ENCODE peak calls at places on chromosomes 6 and 20, in six cellular contexts. One of them, this sample, is unnamed.

GRCh38 chr6:86508230-86508629 is 429.1 kb upstream of the HTR1E start:
- DNase-seq in nucleus accumbens: no peak
- DNase-seq in osteoblast: no peak
- DNase-seq in amygdala: no peak
- DNase-seq in mucosa of descending colon: no peak
- DNase-seq in activated CD8-positive, alpha-beta memory T cell treated with anti-CD3 and anti-CD28 coated beads for 48 hours: no peak
- DNase-seq in this sample: no peak

GRCh38 chr6:43698584-43699349 is 11.2 kb upstream of the MRPS18A start:
- DNase-seq in osteoblast: peak; percentile 87
- DNase-seq in activated CD8-positive, alpha-beta memory T cell treated with anti-CD3 and anti-CD28 coated beads for 48 hours: no peak
- DNase-seq in mucosa of descending colon: peak; percentile 59
- DNase-seq in amygdala: no peak
- DNase-seq in nucleus accumbens: no peak
- DNase-seq in this sample: no peak

GRCh38 chr6:40957616-40958492 is 81.2 kb downstream of the UNC5CL start:
- DNase-seq in osteoblast: peak; percentile 84
- DNase-seq in mucosa of descending colon: no peak
- DNase-seq in activated CD8-positive, alpha-beta memory T cell treated with anti-CD3 and anti-CD28 coated beads for 48 hours: no peak
- DNase-seq in nucleus accumbens: no peak
- DNase-seq in amygdala: no peak
- DNase-seq in this sample: no peak

GRCh38 chr6:139983555-139984276 is 609.3 kb upstream of the CITED2 start:
- DNase-seq in mucosa of descending colon: no peak
- DNase-seq in nucleus accumbens: no peak
- DNase-seq in osteoblast: no peak
- DNase-seq in amygdala: no peak
- DNase-seq in activated CD8-positive, alpha-beta memory T cell treated with anti-CD3 and anti-CD28 coated beads for 48 hours: no peak
- DNase-seq in this sample: no peak

GRCh38 chr20:23200914-23201313 is 114.8 kb upstream of the CD93 start:
- DNase-seq in activated CD8-positive, alpha-beta memory T cell treated with anti-CD3 and anti-CD28 coated beads for 48 hours: no peak
- DNase-seq in mucosa of descending colon: peak; percentile 59
- DNase-seq in osteoblast: peak; percentile 74
- DNase-seq in amygdala: no peak
- DNase-seq in nucleus accumbens: no peak
- DNase-seq in this sample: no peak

GRCh38 chr6:130906736-130907381 is 79.7 kb downstream of the SMLR1 start:
- DNase-seq in osteoblast: peak; percentile 86
- DNase-seq in mucosa of descending colon: no peak
- DNase-seq in activated CD8-positive, alpha-beta memory T cell treated with anti-CD3 and anti-CD28 coated beads for 48 hours: no peak
- DNase-seq in amygdala: no peak
- DNase-seq in nucleus accumbens: no peak
- DNase-seq in this sample: no peak

GRCh38 chr20:31543966-31544598 is 29.8 kb downstream of the HM13 start:
- DNase-seq in mucosa of descending colon: no peak
- DNase-seq in activated CD8-positive, alpha-beta memory T cell treated with anti-CD3 and anti-CD28 coated beads for 48 hours: no peak
- DNase-seq in osteoblast: peak; percentile 95
- DNase-seq in amygdala: no peak
- DNase-seq in nucleus accumbens: no peak
- DNase-seq in this sample: no peak

GRCh38 chr20:15604406-15604805 is 968.8 kb downstream of the KIF16B start:
- DNase-seq in mucosa of descending colon: no peak
- DNase-seq in amygdala: no peak
- DNase-seq in nucleus accumbens: no peak
- DNase-seq in activated CD8-positive, alpha-beta memory T cell treated with anti-CD3 and anti-CD28 coated beads for 48 hours: no peak
- DNase-seq in osteoblast: peak; percentile 26
- DNase-seq in this sample: no peak

GRCh38 chr6:160036790-160037206 is 67.9 kb downstream of the IGF2R start:
- DNase-seq in osteoblast: peak; percentile 89
- DNase-seq in amygdala: no peak
- DNase-seq in mucosa of descending colon: no peak
- DNase-seq in nucleus accumbens: no peak
- DNase-seq in activated CD8-positive, alpha-beta memory T cell treated with anti-CD3 and anti-CD28 coated beads for 48 hours: no peak
- DNase-seq in this sample: no peak

GRCh38 chr20:22795897-22796296 is 211.5 kb upstream of the FOXA2 start:
- DNase-seq in mucosa of descending colon: peak; percentile 34
- DNase-seq in amygdala: no peak
- DNase-seq in activated CD8-positive, alpha-beta memory T cell treated with anti-CD3 and anti-CD28 coated beads for 48 hours: no peak
- DNase-seq in nucleus accumbens: no peak
- DNase-seq in osteoblast: no peak
- DNase-seq in this sample: no peak

GRCh38 chr6:37635319-37635718 is 62.4 kb downstream of the MDGA1 start:
- DNase-seq in activated CD8-positive, alpha-beta memory T cell treated with anti-CD3 and anti-CD28 coated beads for 48 hours: no peak
- DNase-seq in amygdala: no peak
- DNase-seq in mucosa of descending colon: no peak
- DNase-seq in nucleus accumbens: no peak
- DNase-seq in osteoblast: no peak
- DNase-seq in this sample: no peak

GRCh38 chr6:3956054-3956453 is 106.9 kb downstream of the FAM50B start:
- DNase-seq in amygdala: no peak
- DNase-seq in osteoblast: no peak
- DNase-seq in nucleus accumbens: no peak
- DNase-seq in mucosa of descending colon: no peak
- DNase-seq in activated CD8-positive, alpha-beta memory T cell treated with anti-CD3 and anti-CD28 coated beads for 48 hours: no peak
- DNase-seq in this sample: no peak

GRCh38 chr6:137102050-137102848 is 57.5 kb upstream of the IL20RA start:
- DNase-seq in amygdala: no peak
- DNase-seq in activated CD8-positive, alpha-beta memory T cell treated with anti-CD3 and anti-CD28 coated beads for 48 hours: no peak
- DNase-seq in osteoblast: no peak
- DNase-seq in nucleus accumbens: no peak
- DNase-seq in mucosa of descending colon: no peak
- DNase-seq in this sample: no peak

GRCh38 chr20:33925867-33926266 is 67.8 kb upstream of the RALY start:
- DNase-seq in nucleus accumbens: no peak
- DNase-seq in mucosa of descending colon: no peak
- DNase-seq in amygdala: no peak
- DNase-seq in osteoblast: peak; percentile 85
- DNase-seq in activated CD8-positive, alpha-beta memory T cell treated with anti-CD3 and anti-CD28 coated beads for 48 hours: no peak
- DNase-seq in this sample: no peak

GRCh38 chr6:52544325-52545022 is 32.4 kb downstream of the TRAM2 start:
- DNase-seq in activated CD8-positive, alpha-beta memory T cell treated with anti-CD3 and anti-CD28 coated beads for 48 hours: no peak
- DNase-seq in amygdala: no peak
- DNase-seq in mucosa of descending colon: no peak
- DNase-seq in nucleus accumbens: no peak
- DNase-seq in osteoblast: no peak
- DNase-seq in this sample: no peak

GRCh38 chr6:29861521-29862255 is 34.1 kb downstream of the HLA-G start:
- DNase-seq in osteoblast: no peak
- DNase-seq in amygdala: no peak
- DNase-seq in nucleus accumbens: no peak
- DNase-seq in activated CD8-positive, alpha-beta memory T cell treated with anti-CD3 and anti-CD28 coated beads for 48 hours: no peak
- DNase-seq in mucosa of descending colon: no peak
- DNase-seq in this sample: no peak

GRCh38 chr6:154569136-154569862 is 58.8 kb upstream of the CNKSR3 start:
- DNase-seq in osteoblast: no peak
- DNase-seq in mucosa of descending colon: no peak
- DNase-seq in amygdala: no peak
- DNase-seq in nucleus accumbens: no peak
- DNase-seq in activated CD8-positive, alpha-beta memory T cell treated with anti-CD3 and anti-CD28 coated beads for 48 hours: no peak
- DNase-seq in this sample: no peak

GRCh38 chr6:154408906-154409500 is 52.4 kb upstream of the IPCEF1 start:
- DNase-seq in nucleus accumbens: no peak
- DNase-seq in activated CD8-positive, alpha-beta memory T cell treated with anti-CD3 and anti-CD28 coated beads for 48 hours: no peak
- DNase-seq in amygdala: no peak
- DNase-seq in mucosa of descending colon: peak; percentile 35
- DNase-seq in osteoblast: peak; percentile 62
- DNase-seq in this sample: no peak

GRCh38 chr20:59668926-59669325 is 64.6 kb downstream of the PHACTR3 start:
- DNase-seq in osteoblast: no peak
- DNase-seq in amygdala: no peak
- DNase-seq in mucosa of descending colon: no peak
- DNase-seq in activated CD8-positive, alpha-beta memory T cell treated with anti-CD3 and anti-CD28 coated beads for 48 hours: no peak
- DNase-seq in nucleus accumbens: no peak
- DNase-seq in this sample: no peak

GRCh38 chr20:61812121-61812520 is 253.6 kb downstream of the TAF4 start:
- DNase-seq in activated CD8-positive, alpha-beta memory T cell treated with anti-CD3 and anti-CD28 coated beads for 48 hours: no peak
- DNase-seq in nucleus accumbens: no peak
- DNase-seq in amygdala: no peak
- DNase-seq in osteoblast: peak; percentile 69
- DNase-seq in mucosa of descending colon: no peak
- DNase-seq in this sample: peak; percentile 22

GRCh38 chr6:153435787-153436186 is 304.7 kb upstream of the RGS17 start:
- DNase-seq in amygdala: no peak
- DNase-seq in activated CD8-positive, alpha-beta memory T cell treated with anti-CD3 and anti-CD28 coated beads for 48 hours: no peak
- DNase-seq in osteoblast: no peak
- DNase-seq in nucleus accumbens: no peak
- DNase-seq in mucosa of descending colon: no peak
- DNase-seq in this sample: no peak

GRCh38 chr20:37398750-37399621 is 53.0 kb downstream of the SRC start:
- DNase-seq in amygdala: no peak
- DNase-seq in nucleus accumbens: no peak
- DNase-seq in activated CD8-positive, alpha-beta memory T cell treated with anti-CD3 and anti-CD28 coated beads for 48 hours: no peak
- DNase-seq in osteoblast: peak; percentile 74
- DNase-seq in mucosa of descending colon: no peak
- DNase-seq in this sample: peak; percentile 67

This sample was measured in Peyer's patch.